ENCODE peak calls at places on chromosomes 3 and 15, in six cellular contexts. J is pancreas, D is psoas muscle, T is esophagus muscularis mucosa, S is activated B cell treated with CpG ODN at 0.5 μM for 24 hours, Z is fibroblast of lung. O is an unnamed sample.
A peak's percentile ranks its signal among the peaks of the same experiment; 100 is the strongest.

GRCh38 chr3:69236808-69237707 is 114.7 kb upstream of the LMOD3 start:
- DNase-seq in T (no peak), Z (no peak), J (no peak), D (no peak), S (no peak), O (no peak)

GRCh38 chr15:79378394-79379158 is 53.6 kb upstream of the MINAR1 start:
- DNase-seq in D (no peak), T (no peak), Z (no peak), S (no peak), J (no peak), O (no peak)

GRCh38 chr15:27902680-27903385 is 196.3 kb downstream of the OCA2 start:
- DNase-seq in S (no peak), T (no peak), J (no peak), D (no peak), Z (no peak), O (no peak)

GRCh38 chr3:40878464-40878905 is 320.8 kb upstream of the CTNNB1 start:
- DNase-seq in D (no peak), J (no peak), T (no peak), S (no peak), Z (no peak), O (no peak)

GRCh38 chr3:76352069-76352847 is 566.9 kb upstream of the ZNF717 start:
- DNase-seq in J (no peak), D (no peak), Z (no peak), S (no peak), T (no peak), O (no peak)

GRCh38 chr3:172066880-172067778 is 27.8 kb downstream of the FNDC3B start:
- DNase-seq in T (no peak), D (no peak), J (no peak), S (no peak), Z (no peak), O (no peak)

GRCh38 chr3:154936196-154936595 is 143.9 kb upstream of the MME start:
- DNase-seq in S (no peak), Z (no peak), D (no peak), T (no peak), J (no peak), O (no peak)

GRCh38 chr3:197008436-197009209 is 21.0 kb downstream of the MELTF start:
- DNase-seq in J (no peak), T (no peak), D (no peak), Z (no peak), S (no peak), O (no peak)

GRCh38 chr15:40939909-40940801 is 11.0 kb downstream of the DLL4 start:
- DNase-seq in D (no peak), S (no peak), T (no peak), J (no peak), Z (no peak), O (no peak)

GRCh38 chr3:72054976-72055375 is 270.0 kb upstream of the PROK2 start:
- DNase-seq in J (no peak), Z (no peak), D (no peak), T (no peak), S (no peak), O (no peak)

GRCh38 chr3:143951351-143951971 is 20.2 kb upstream of the DIPK2A start:
- DNase-seq in D (no peak), T (no peak), J (no peak), S (no peak), Z (peak; percentile 36), O (no peak)

GRCh38 chr3:154228561-154229216 is 95.6 kb downstream of the DHX36 start:
- DNase-seq in D (no peak), J (no peak), S (no peak), T (no peak), Z (peak; percentile 72), O (no peak)

GRCh38 chr3:88203537-88204143 is 53.9 kb downstream of the C3orf38 start:
- DNase-seq in Z (peak; percentile 52), J (peak; percentile 77), T (no peak), D (peak; percentile 42), S (peak; percentile 32), O (peak; percentile 74)

GRCh38 chr3:180282386-180282785 is 245.6 kb upstream of the PEX5L start:
- DNase-seq in J (no peak), T (no peak), S (no peak), D (no peak), Z (no peak), O (no peak)

GRCh38 chr3:13308406-13308805 is 111.7 kb downstream of the NUP210 start:
- DNase-seq in D (no peak), T (no peak), Z (peak; percentile 27), J (peak; percentile 72), S (no peak), O (no peak)

GRCh38 chr3:100097919-100098896 is 16.1 kb downstream of the FILIP1L start:
- DNase-seq in Z (no peak), S (no peak), T (no peak), J (peak; percentile 40), D (no peak), O (no peak)

GRCh38 chr3:4581905-4582611 is 88.9 kb downstream of the ITPR1 start:
- DNase-seq in J (no peak), D (no peak), T (no peak), S (no peak), Z (no peak), O (no peak)

GRCh38 chr3:54056521-54056920 is 65.8 kb upstream of the CACNA2D3 start:
- DNase-seq in S (no peak), D (no peak), J (no peak), T (no peak), Z (peak; percentile 61), O (no peak)

GRCh38 chr15:55224892-55225291 is 28.2 kb upstream of the RSL24D1 start:
- DNase-seq in D (no peak), T (no peak), Z (peak; percentile 13), S (no peak), J (no peak), O (no peak)

GRCh38 chr15:72382146-72382545 is 6.3 kb upstream of the HEXA start:
- DNase-seq in Z (no peak), S (no peak), D (no peak), T (no peak), J (no peak), O (no peak)

GRCh38 chr3:133113526-133113925 is 75.3 kb downstream of the TMEM108 start:
- DNase-seq in S (no peak), T (no peak), J (no peak), D (no peak), Z (peak; percentile 68), O (no peak)

GRCh38 chr15:77071338-77072223 is 672 bp upstream of the TSPAN3 start:
- DNase-seq in S (no peak), J (no peak), D (no peak), Z (no peak), T (no peak), O (no peak)

GRCh38 chr3:101643009-101643844 is 33.7 kb downstream of the ZBTB11 start:
- DNase-seq in J (no peak), T (peak; percentile 60), D (no peak), Z (no peak), S (no peak), O (no peak)

GRCh38 chr15:65618575-65619109 is 3.1 kb upstream of the SLC24A1 start:
- DNase-seq in J (no peak), T (no peak), D (no peak), Z (no peak), S (no peak), O (no peak)
- TF ChIP-seq CTCF in J (no peak), T (no peak), D (no peak), Z (no peak), S (no peak), O (no peak)

GRCh38 chr3:134922866-134923265 is 127.8 kb downstream of the EPHB1 start:
- DNase-seq in T (no peak), D (no peak), S (no peak), Z (no peak), J (no peak), O (no peak)
- TF ChIP-seq CTCF in T (no peak), D (no peak), S (no peak), Z (no peak), J (no peak), O (no peak)

DNA sequence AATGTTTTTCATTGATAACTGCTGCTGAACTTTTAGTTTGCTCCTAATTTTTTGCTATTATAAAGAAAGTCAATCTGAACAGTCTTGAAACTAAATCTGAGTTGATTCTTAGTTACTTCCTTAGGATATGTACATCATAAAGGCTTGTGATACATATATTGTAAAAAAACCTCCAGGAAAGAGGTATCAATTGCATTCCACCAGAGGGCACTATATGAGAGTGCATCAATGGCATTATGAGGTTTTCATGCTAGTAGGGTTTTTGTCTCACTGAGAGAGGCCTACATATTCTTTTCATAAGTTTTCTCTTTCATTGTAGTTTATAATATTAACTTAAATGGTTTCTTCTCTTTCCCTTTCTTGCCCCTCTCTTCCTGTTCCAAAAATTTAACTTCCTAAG is 46.9 kb downstream of the PIK3R4 start:
- DNase-seq in D (no peak), J (no peak), Z (no peak), S (no peak), T (no peak), O (no peak)
- TF ChIP-seq CTCF in D (peak; percentile 29), J (no peak), Z (peak; percentile 52), S (no peak), T (peak; percentile 25), O (peak; percentile 66)

GRCh38 chr3:128369881-128370642 is 96.6 kb downstream of the DNAJB8 start:
- DNase-seq in T (no peak), J (no peak), Z (no peak), D (no peak), S (no peak), O (no peak)
- TF ChIP-seq CTCF in T (no peak), J (no peak), Z (no peak), D (no peak), S (no peak), O (no peak)

GRCh38 chr15:68348064-68348463 is 70.5 kb downstream of the FEM1B start:
- DNase-seq in Z (no peak), S (no peak), J (no peak), T (no peak), D (no peak), O (no peak)

GRCh38 chr15:68349173-68349572 is 71.6 kb downstream of the FEM1B start:
- DNase-seq in D (no peak), S (no peak), T (no peak), J (no peak), Z (no peak), O (no peak)

GRCh38 chr15:68348601-68349000 is 71.1 kb downstream of the FEM1B start:
- DNase-seq in S (no peak), Z (no peak), T (no peak), J (no peak), D (no peak), O (no peak)

GRCh38 chr15:68346986-68347385 is 69.4 kb downstream of the FEM1B start:
- DNase-seq in J (no peak), D (no peak), Z (no peak), S (no peak), T (no peak), O (no peak)

GRCh38 chr15:68347392-68347791 is 69.8 kb downstream of the FEM1B start:
- DNase-seq in S (no peak), D (no peak), T (no peak), Z (peak; percentile 52), J (no peak), O (no peak)
- TF ChIP-seq CTCF in S (no peak), D (no peak), T (no peak), Z (no peak), J (no peak), O (no peak)

O was measured in type B pancreatic cell.